ENCODE peak calls at places on chromosomes 7 and 10, in six cellular contexts. J is hepatocyte; T is NCI-H82; M is CD4-positive, CD25-positive, alpha-beta regulatory T cell; W is naive B cell; E is choroid plexus epithelial cell. I is an unnamed sample.

GRCh38 chr7:77338260-77338659 is 77.9 kb downstream of the GSAP start:
- DNase-seq in J (no peak), T (no peak), M (no peak), W (peak; percentile 6), E (no peak), I (peak; percentile 42)

GRCh38 chr10:488081-488932 is 201.2 kb downstream of the DIP2C start:
- DNase-seq in J (no peak), T (no peak), M (no peak), W (no peak), E (no peak), I (no peak)

GRCh38 chr10:70090951-70091350 is 38.3 kb downstream of the MACROH2A2 start:
- DNase-seq in J (peak; percentile 41), T (no peak), M (no peak), W (no peak), E (no peak), I (no peak)

GRCh38 chr7:43905209-43905946 is 1.0 kb downstream of the URGCP start:
- DNase-seq in J (peak; percentile 81), T (no peak), M (no peak), W (no peak), E (no peak), I (no peak)

GRCh38 chr10:8137726-8138125 is 83.2 kb downstream of the GATA3 start:
- DNase-seq in J (no peak), T (no peak), M (peak; percentile 70), W (no peak), E (no peak), I (peak; percentile 32)

GRCh38 chr10:100345570-100346330 is 1.3 kb upstream of the SCD start:
- DNase-seq in J (no peak), T (peak; percentile 58), M (no peak), W (no peak), E (peak; percentile 83), I (no peak)

GRCh38 chr10:78653555-78653954 is 415.2 kb upstream of the ZMIZ1 start:
- DNase-seq in J (no peak), T (no peak), M (no peak), W (no peak), E (no peak), I (no peak)

GRCh38 chr10:100531761-100532160 is 2.1 kb upstream of the NDUFB8 start:
- DNase-seq in J (no peak), T (no peak), M (peak; percentile 55), W (no peak), E (peak; percentile 53), I (peak; percentile 23)

GRCh38 chr10:33248638-33249037 is 85.8 kb downstream of the NRP1 start:
- DNase-seq in J (no peak), T (no peak), M (peak; percentile 35), W (no peak), E (peak; percentile 96), I (peak; percentile 54)

GRCh38 chr10:29841724-29842649 is 207.2 kb upstream of the SVIL start:
- DNase-seq in J (peak; percentile 75), T (no peak), M (no peak), W (no peak), E (peak; percentile 44), I (no peak)

GRCh38 chr10:93208717-93209464 is 135.2 kb downstream of the CYP26A1 start:
- DNase-seq in J (no peak), T (no peak), M (no peak), W (no peak), E (no peak), I (no peak)

GRCh38 chr10:29426420-29426819 is 137.6 kb downstream of the LYZL1 start:
- DNase-seq in J (no peak), T (no peak), M (no peak), W (no peak), E (no peak), I (no peak)

GRCh38 chr10:71769279-71769823 is 4.0 kb downstream of the VSIR start:
- DNase-seq in J (no peak), T (no peak), M (no peak), W (peak; percentile 56), E (peak; percentile 54), I (peak; percentile 14)

GRCh38 chr7:130356760-130357611 is 12.4 kb downstream of the CPA5 start:
- DNase-seq in J (peak; percentile 73), T (no peak), M (no peak), W (no peak), E (peak; percentile 95), I (no peak)

I was measured in AML-193.